ENCODE peak calls at places on chromosomes 6 and 20, in seven cellular contexts. C, W, S, T, N, D and Y are unnamed samples.

GRCh38 chr6:3202999-3203696 is 24.3 kb downstream of the TUBB2B start:
- DNase-seq in D (no peak), C (no peak), T (no peak), W (no peak), N (peak), S (no peak), Y (no peak)

GRCh38 chr6:28353356-28353755 is 3.6 kb downstream of the ZKSCAN3 start:
- DNase-seq in W (no peak), S (no peak), T (no peak), C (no peak), N (no peak), D (no peak), Y (no peak)

GRCh38 chr20:40488401-40488800 is 200.6 kb downstream of the MAFB start:
- DNase-seq in S (no peak), C (no peak), T (no peak), W (no peak), D (peak), N (no peak), Y (no peak)

GRCh38 chr20:21622097-21622496 is 83.4 kb upstream of the PAX1 start:
- DNase-seq in D (peak), N (no peak), W (no peak), T (no peak), C (no peak), S (no peak), Y (peak)

GRCh38 chr6:39044181-39044580 is 4.4 kb upstream of the GLP1R start:
- DNase-seq in D (peak), C (no peak), N (no peak), S (no peak), T (no peak), W (no peak), Y (no peak)

GRCh38 chr20:58366866-58367265 is 22.2 kb upstream of the VAPB start:
- DNase-seq in T (no peak), N (no peak), S (no peak), W (no peak), D (no peak), C (no peak), Y (no peak)

GRCh38 chr6:11258260-11259237 is 26.1 kb upstream of the NEDD9 start:
- DNase-seq in T (no peak), N (no peak), D (no peak), S (no peak), C (no peak), W (no peak), Y (no peak)

GRCh38 chr6:79574636-79575035 is 37.4 kb upstream of the LCA5 start:
- DNase-seq in C (no peak), S (no peak), W (no peak), N (peak), T (no peak), D (peak), Y (peak)

GRCh38 chr6:81700414-81700813 is 52.1 kb downstream of the TENT5A start:
- DNase-seq in S (no peak), D (no peak), W (no peak), N (no peak), C (no peak), T (no peak), Y (no peak)

GRCh38 chr6:53979468-53980067 is 131.7 kb upstream of the MLIP start:
- DNase-seq in T (peak), W (peak), S (no peak), C (peak), D (peak), N (peak), Y (peak)